ENCODE peak calls at places on chromosomes 3 and 15, in four cellular contexts. L is body of pancreas, O is GM13977, E is heart right ventricle. Q is an unnamed sample.

GRCh38 chr15:69713726-69714559 is 261.3 kb downstream of the RPLP1 start:
- DNase-seq in L (peak; percentile 19), E (no peak), O (peak; percentile 57), Q (no peak)

GRCh38 chr3:119304201-119304713 is 10.1 kb downstream of the ARHGAP31 start:
- DNase-seq in O (no peak), E (no peak), L (no peak), Q (no peak)

GRCh38 chr3:146896711-146897110 is 291.6 kb upstream of the PLSCR5 start:
- DNase-seq in L (no peak), E (no peak), O (no peak), Q (no peak)

GRCh38 chr3:126523745-126524428 is at the start of gene CHST13:
- DNase-seq in E (no peak), L (peak; percentile 58), O (no peak), Q (peak; percentile 75)

GRCh38 chr3:159711560-159712333 is 276.9 kb upstream of the IL12A start:
- DNase-seq in L (peak; percentile 5), O (no peak), E (peak; percentile 78), Q (no peak)

GRCh38 chr3:34146596-34146995 is 348.2 kb downstream of the PDCD6IP start:
- DNase-seq in E (no peak), O (no peak), L (no peak), Q (no peak)

GRCh38 chr3:47984089-47984759 is 32.0 kb downstream of the MAP4 start:
- DNase-seq in O (no peak), E (no peak), L (no peak), Q (no peak)

GRCh38 chr3:67896130-67896529 is 241.7 kb upstream of the SUCLG2 start:
- DNase-seq in O (no peak), E (no peak), L (no peak), Q (no peak)

GRCh38 chr3:126126292-126126691 is 42.4 kb upstream of the SLC41A3 start:
- DNase-seq in E (peak; percentile 2), L (peak; percentile 0), O (no peak), Q (no peak)

GRCh38 chr15:43190178-43190577 is 5.0 kb downstream of the CCNDBP1 start:
- DNase-seq in L (peak; percentile 60), E (peak; percentile 83), O (no peak), Q (no peak)

GRCh38 chr3:27535809-27536392 is 51.7 kb upstream of the SLC4A7 start:
- DNase-seq in E (no peak), O (no peak), L (no peak), Q (no peak)

GRCh38 chr15:38894260-38894948 is 329.8 kb upstream of the RASGRP1 start:
- DNase-seq in O (no peak), E (no peak), L (no peak), Q (no peak)

GRCh38 chr15:52217186-52217585 is 26.0 kb upstream of the GNB5 start:
- DNase-seq in L (peak; percentile 51), E (no peak), O (no peak), Q (peak; percentile 46)

GRCh38 chr15:69629631-69630161 is 177.1 kb downstream of the RPLP1 start:
- DNase-seq in O (no peak), E (no peak), L (no peak), Q (no peak)

GRCh38 chr15:77409259-77410156 is 10.4 kb downstream of the PEAK1 start:
- DNase-seq in O (no peak), L (no peak), E (no peak), Q (no peak)

GRCh38 chr3:146142757-146143156 is 18.2 kb downstream of the PLOD2 start:
- DNase-seq in O (no peak), L (peak; percentile 8), E (no peak), Q (no peak)

GRCh38 chr3:71127463-71128243 is 455.9 kb downstream of the FOXP1 start:
- DNase-seq in E (no peak), O (no peak), L (no peak), Q (no peak)

GRCh38 chr3:49019941-49020334 is 1.6 kb upstream of the DALRD3 start:
- DNase-seq in O (no peak), E (no peak), L (no peak), Q (no peak)

GRCh38 chr15:84976746-84977345 is 4.8 kb upstream of the PDE8A start:
- DNase-seq in E (no peak), L (no peak), O (peak; percentile 27), Q (no peak)

GRCh38 chr3:69161587-69162196 is 39.3 kb upstream of the LMOD3 start:
- DNase-seq in O (peak; percentile 62), L (peak; percentile 51), E (peak; percentile 25), Q (no peak)

GRCh38 chr3:43695863-43696262 is 5.1 kb downstream of the ABHD5 start:
- DNase-seq in O (no peak), L (no peak), E (no peak), Q (no peak)

GRCh38 chr3:43695443-43695842 is 4.7 kb downstream of the ABHD5 start:
- DNase-seq in E (no peak), L (no peak), O (no peak), Q (no peak)

GRCh38 chr3:43696881-43697280 is 6.1 kb downstream of the ABHD5 start:
- DNase-seq in O (no peak), E (no peak), L (no peak), Q (no peak)

GRCh38 chr3:43704697-43705096 is 14.0 kb downstream of the ABHD5 start:
- DNase-seq in O (no peak), E (no peak), L (no peak), Q (no peak)

GRCh38 chr3:43699864-43700263 is 9.1 kb downstream of the ABHD5 start:
- DNase-seq in L (no peak), O (peak; percentile 37), E (no peak), Q (no peak)
- TF ChIP-seq CTCF in L (no peak), O (peak; percentile 39), E (no peak), Q (no peak)

GRCh38 chr3:39915027-39915426 is 105.6 kb downstream of the MYRIP start:
- DNase-seq in O (no peak), E (no peak), L (no peak), Q (no peak)
- TF ChIP-seq CTCF in O (no peak), E (no peak), L (no peak), Q (no peak)

GRCh38 chr15:100658895-100659294 is 56.5 kb downstream of the ASB7 start:
- DNase-seq in O (no peak), E (no peak), L (no peak), Q (no peak)

GRCh38 chr15:100663550-100664335 is 61.4 kb downstream of the ASB7 start:
- DNase-seq in L (no peak), O (no peak), E (no peak), Q (no peak)

GRCh38 chr15:100661161-100661560 is 58.8 kb downstream of the ASB7 start:
- DNase-seq in L (no peak), O (no peak), E (no peak), Q (no peak)

GRCh38 chr15:100665570-100665969 is 63.2 kb downstream of the ASB7 start:
- DNase-seq in E (no peak), L (no peak), O (no peak), Q (no peak)

GRCh38 chr15:100663066-100663465 is 60.7 kb downstream of the ASB7 start:
- DNase-seq in L (no peak), E (no peak), O (no peak), Q (peak; percentile 52)
- TF ChIP-seq CTCF in L (peak; percentile 9), E (no peak), O (no peak), Q (no peak)

DNA sequence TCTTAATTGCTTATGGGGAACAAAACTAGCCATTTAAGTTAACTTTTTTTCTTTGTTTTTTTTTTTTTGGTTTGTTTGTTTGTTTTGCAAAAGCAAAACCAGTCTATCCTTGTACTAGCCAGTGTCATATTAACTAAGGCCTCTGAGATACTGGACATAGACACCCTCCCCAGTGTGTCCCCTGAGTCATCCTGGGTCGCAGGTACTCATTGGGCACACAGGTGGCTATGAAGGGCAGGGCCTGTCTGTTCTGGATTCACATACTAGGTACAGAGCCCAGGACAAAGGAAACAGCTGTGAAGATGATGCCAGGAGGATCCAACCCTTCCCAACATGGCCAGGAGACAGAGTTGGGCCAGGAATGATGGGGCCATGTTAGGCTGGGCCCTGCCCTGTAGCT is 318.1 kb downstream of the THSD4 start:
- DNase-seq in O (no peak), L (no peak), E (no peak), Q (no peak)
- TF ChIP-seq CTCF in O (no peak), L (no peak), E (no peak), Q (no peak)

Q was measured in glutamatergic neuron.